ENCODE peak calls at places on chromosome 15, in seven cellular contexts. K, J, U, H, X, D and S are unnamed samples.
A peak's percentile ranks its signal among the peaks of the same experiment; 100 is the strongest.

GRCh38 chr15:63611217-63611616 is 14.0 kb downstream of the FBXL22 start:
- DNase-seq in X (no peak), J (no peak), K (no peak), D (no peak), U (peak; percentile 18), H (no peak), S (no peak)

GRCh38 chr15:97961067-97961954 is 808 bp downstream of the ARRDC4 start:
- DNase-seq in K (peak; percentile 75), U (peak; percentile 43), X (no peak), H (peak; percentile 35), D (peak; percentile 76), J (peak; percentile 20), S (no peak)

GRCh38 chr15:72117448-72117697 is 577 bp downstream of the MYO9A start:
- DNase-seq in H (peak; percentile 84), D (peak; percentile 91), U (peak; percentile 90), J (peak; percentile 82), X (peak; percentile 94), K (peak; percentile 90), S (no peak)

GRCh38 chr15:81000144-81000625 is 538 bp upstream of the TLNRD1 start:
- DNase-seq in H (no peak), J (no peak), U (no peak), K (no peak), D (no peak), X (no peak), S (no peak)

GRCh38 chr15:81133782-81134461 is at the start of gene CFAP161:
- DNase-seq in K (no peak), U (peak; percentile 97), D (peak; percentile 80), H (no peak), J (peak; percentile 73), X (peak; percentile 88), S (no peak)

GRCh38 chr15:58344164-58345070 is 87.4 kb upstream of the LIPC start:
- DNase-seq in X (no peak), U (no peak), J (no peak), D (no peak), K (no peak), H (no peak), S (no peak)

GRCh38 chr15:66625531-66625930 is 59.7 kb upstream of the LCTL start:
- DNase-seq in D (no peak), K (no peak), X (no peak), H (no peak), U (no peak), J (no peak), S (no peak)

GRCh38 chr15:78077053-78077859 is at the start of gene TBC1D2B:
- DNase-seq in J (peak; percentile 60), D (peak; percentile 80), H (peak; percentile 46), X (peak; percentile 80), U (peak; percentile 90), K (peak; percentile 83), S (no peak)

GRCh38 chr15:66952756-66953522 is 112.5 kb upstream of the SMAD3 start:
- DNase-seq in D (no peak), X (peak; percentile 33), J (no peak), K (no peak), U (no peak), H (no peak), S (no peak)

GRCh38 chr15:67578020-67578600 is 35.6 kb downstream of the MAP2K5 start:
- DNase-seq in X (no peak), D (no peak), K (no peak), J (no peak), U (no peak), H (no peak), S (no peak)

GRCh38 chr15:62105266-62105665 is 38.5 kb downstream of the C2CD4A start:
- DNase-seq in K (no peak), D (no peak), J (no peak), H (no peak), X (no peak), U (no peak), S (no peak)

GRCh38 chr15:49817100-49817499 is 196.3 kb downstream of the DTWD1 start:
- DNase-seq in J (no peak), U (no peak), H (no peak), D (no peak), K (no peak), X (no peak), S (no peak)

GRCh38 chr15:57406040-57406772 is 29.9 kb downstream of the CGNL1 start:
- DNase-seq in U (no peak), J (no peak), D (no peak), K (no peak), H (no peak), X (no peak), S (no peak)

GRCh38 chr15:58932791-58933310 is 628 bp downstream of the SLTM start:
- DNase-seq in K (no peak), H (no peak), X (no peak), J (peak; percentile 29), U (no peak), D (no peak), S (no peak)

GRCh38 chr15:59885832-59886231 is 118.3 kb upstream of the FOXB1 start:
- DNase-seq in K (no peak), J (peak; percentile 11), D (no peak), H (no peak), X (peak; percentile 95), U (no peak), S (no peak)

GRCh38 chr15:74050127-74050526 is 32.2 kb downstream of the GOLGA6A start:
- DNase-seq in K (no peak), X (no peak), H (no peak), D (no peak), J (no peak), U (no peak), S (no peak)

GRCh38 chr15:74050835-74051234 is 31.5 kb downstream of the GOLGA6A start:
- DNase-seq in D (no peak), J (no peak), K (no peak), X (no peak), U (no peak), H (no peak), S (no peak)

GRCh38 chr15:74053497-74053896 is 28.9 kb downstream of the GOLGA6A start:
- DNase-seq in D (peak; percentile 20), U (no peak), K (no peak), H (no peak), J (no peak), X (peak; percentile 35), S (no peak)

GRCh38 chr15:74055804-74056203 is 26.5 kb downstream of the GOLGA6A start:
- DNase-seq in D (no peak), K (no peak), J (no peak), H (no peak), U (no peak), X (no peak), S (no peak)

DNA sequence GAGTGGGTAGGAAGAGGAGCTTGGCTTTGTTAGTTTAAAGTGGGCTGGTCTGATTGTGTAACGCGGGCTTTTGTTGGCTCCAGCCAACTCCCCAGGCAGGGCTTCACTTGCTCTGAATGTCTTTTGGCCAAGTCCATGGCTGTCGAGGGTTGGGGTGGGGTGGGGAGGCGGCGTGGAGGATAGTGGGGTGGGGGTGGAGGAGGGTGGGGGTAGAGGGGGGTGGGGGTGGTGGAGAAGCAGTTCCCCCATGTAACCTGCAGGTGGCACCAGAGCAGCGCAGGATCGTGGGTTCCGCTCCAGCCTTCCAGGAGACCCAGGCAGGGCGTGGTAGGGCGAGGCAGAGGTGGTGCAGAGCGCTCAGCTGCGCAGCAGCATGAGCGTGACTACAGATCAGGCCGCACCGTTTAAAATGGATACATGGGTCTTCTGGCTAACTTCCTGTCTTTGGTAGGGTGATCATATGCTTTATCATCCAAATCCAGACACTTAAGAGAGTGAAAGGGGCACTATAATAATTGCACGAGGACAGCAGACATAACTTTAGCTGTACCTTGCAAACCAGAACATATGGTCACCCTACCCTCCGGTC is 28.3 kb downstream of the GOLGA6A start:
- DNase-seq in X (peak; percentile 87), J (peak; percentile 91), U (peak; percentile 89), D (peak; percentile 84), K (peak; percentile 90), H (peak; percentile 64), S (no peak)
- H3K4me3 ChIP-seq in X (no peak overlapping the region), J (no peak overlapping the region), U (no peak overlapping the region), D (no peak overlapping the region), K (peak overlapping the region; percentile 23), H (no peak overlapping the region), S (no peak overlapping the region)

DNA sequence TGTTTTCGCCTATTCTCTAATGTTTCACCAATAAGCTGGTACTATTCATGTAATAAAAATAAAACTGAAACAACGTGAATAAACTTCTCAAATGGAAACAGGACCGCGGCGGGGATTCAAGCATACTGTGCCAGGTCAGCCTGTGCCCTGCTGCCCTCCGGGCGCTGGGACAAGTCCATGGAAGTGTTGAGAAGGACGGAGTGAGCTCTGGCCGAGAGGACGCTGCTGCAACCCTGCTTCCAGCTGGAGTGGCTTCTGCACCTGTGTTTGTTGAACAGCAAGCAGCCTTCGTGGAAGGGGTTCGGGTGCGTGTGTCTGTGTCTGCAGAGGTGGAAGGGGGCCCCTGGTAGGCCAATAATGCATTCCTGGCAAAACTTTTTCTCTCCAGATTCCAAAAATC is 50.0 kb upstream of the PCSK6 start:
- DNase-seq in K (no peak), H (no peak), U (no peak), D (no peak), J (no peak), X (no peak), S (no peak)
- H3K4me3 ChIP-seq in K (no peak overlapping the region), H (no peak overlapping the region), U (no peak overlapping the region), D (no peak overlapping the region), J (no peak overlapping the region), X (no peak overlapping the region), S (no peak overlapping the region)

DNA sequence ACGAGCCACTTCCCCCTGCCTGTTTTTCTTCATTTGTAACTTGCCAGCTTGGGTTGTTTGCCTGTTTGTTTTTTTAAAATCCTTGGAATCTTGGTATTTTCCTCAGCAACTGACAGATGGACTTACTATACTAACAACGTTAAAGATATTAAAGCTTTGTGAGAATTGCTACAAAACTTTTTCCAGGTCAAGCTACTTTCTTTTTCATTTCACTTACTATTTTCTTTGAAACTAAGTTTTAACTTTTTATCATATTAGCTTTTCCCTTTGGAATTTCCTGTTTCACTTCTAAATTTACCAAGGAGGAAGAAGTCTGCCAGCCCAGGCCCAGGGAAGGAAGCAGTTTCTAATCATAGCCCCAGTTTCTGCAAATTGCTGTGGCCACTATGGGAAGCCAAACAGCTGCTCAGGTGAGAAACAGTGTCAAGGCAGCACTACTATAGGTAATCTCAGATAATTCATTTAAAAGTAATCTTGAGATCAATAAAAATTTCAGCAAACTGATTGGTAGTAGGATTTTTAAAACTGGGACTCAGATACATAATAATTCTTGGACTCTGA is 18.4 kb downstream of the CYFIP1 start:
- DNase-seq in D (no peak), H (no peak), U (no peak), K (peak; percentile 71), X (peak; percentile 0), J (peak; percentile 45), S (no peak)
- H3K4me3 ChIP-seq in D (peak overlapping the region; percentile 4), H (no peak overlapping the region), U (no peak overlapping the region), K (peak overlapping the region; percentile 15), X (no peak overlapping the region), J (peak overlapping the region; percentile 27), S (no peak overlapping the region)

DNA sequence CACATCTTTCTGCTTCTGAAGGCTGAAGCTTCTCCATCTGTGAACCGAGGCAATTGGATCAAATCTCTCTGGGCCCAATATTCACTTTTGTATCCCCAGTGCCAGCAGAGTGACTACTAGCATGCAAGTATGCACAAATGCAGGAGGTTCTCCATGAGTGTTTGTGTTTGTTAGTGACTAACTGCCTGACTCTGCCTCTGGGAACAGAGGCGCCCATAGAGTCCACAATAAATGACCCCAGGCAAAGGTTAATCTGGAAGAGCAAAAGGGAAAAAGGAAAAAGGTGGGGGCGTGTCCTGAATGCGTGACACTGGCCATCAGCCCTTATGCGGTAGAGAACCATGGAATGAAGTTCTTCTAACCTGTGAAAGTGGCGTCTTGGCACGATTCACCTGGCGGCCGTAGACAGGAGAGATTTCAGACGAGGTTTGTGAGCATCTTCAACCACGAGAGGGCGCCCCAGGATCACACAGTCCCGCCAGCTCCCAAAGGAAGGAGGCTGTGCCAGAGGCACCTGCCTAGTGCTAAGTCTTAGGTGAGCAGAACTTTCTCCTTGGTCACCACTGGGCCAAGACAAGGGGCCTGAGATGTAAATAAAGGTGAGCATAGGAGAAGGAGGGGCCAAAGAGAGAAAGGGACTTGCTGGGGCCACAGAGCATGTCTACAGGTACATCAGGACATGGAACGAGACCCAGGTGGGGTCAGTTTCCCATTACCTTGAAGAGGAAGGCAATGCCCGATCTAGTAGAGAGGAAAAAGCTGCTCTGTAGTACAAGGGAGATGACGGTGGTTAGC is 44.2 kb downstream of the RBPMS2 start:
- DNase-seq in X (peak; percentile 93), D (peak; percentile 90), J (peak; percentile 76), H (peak; percentile 88), U (peak; percentile 90), K (peak; percentile 89), S (peak; percentile 49)
- H3K4me3 ChIP-seq in X (no peak overlapping the region), D (no peak overlapping the region), J (no peak overlapping the region), H (no peak overlapping the region), U (no peak overlapping the region), K (no peak overlapping the region), S (no peak overlapping the region)